ENCODE peak calls at places on chromosomes 7 and 10, in nine cellular contexts. S is fibroblast of pulmonary artery, U is OCI-LY7, O is H54, A is EL, R is pancreas, Q is nephron progenitor cell, B is Caki2, X is hepatic stellate cell. V is an unnamed sample.

GRCh38 chr7:139731802-139732470 is 45.9 kb downstream of the HIPK2 start:
- DNase-seq in S (peak), U (no peak), O (peak), A (peak), R (peak), Q (no peak), B (peak), X (peak), V (peak)

GRCh38 chr10:49204119-49204518 is 15.9 kb upstream of the TMEM273 start:
- DNase-seq in S (no peak), U (no peak), O (no peak), A (no peak), R (no peak), Q (no peak), B (no peak), X (no peak), V (no peak)

GRCh38 chr10:26029858-26030257 is 95.8 kb downstream of the MYO3A start:
- DNase-seq in S (no peak), U (no peak), O (no peak), A (no peak), R (no peak), Q (no peak), B (no peak), X (no peak), V (no peak)

GRCh38 chr10:132477066-132477397 is 60.6 kb upstream of the INPP5A start:
- DNase-seq in S (no peak), U (no peak), O (no peak), A (no peak), R (no peak), Q (no peak), B (no peak), X (no peak), V (no peak)

GRCh38 chr10:89837173-89838001 is 136.0 kb downstream of the KIF20B start:
- DNase-seq in S (peak), U (no peak), O (no peak), A (peak), R (peak), Q (no peak), B (no peak), X (peak), V (no peak)

GRCh38 chr7:43629857-43630256 is 46.9 kb downstream of the STK17A start:
- DNase-seq in S (no peak), U (no peak), O (no peak), A (no peak), R (no peak), Q (no peak), B (no peak), X (no peak), V (no peak)

GRCh38 chr10:28925154-28925663 is 247.9 kb downstream of the BAMBI start:
- DNase-seq in S (no peak), U (no peak), O (no peak), A (no peak), R (no peak), Q (peak), B (no peak), X (no peak), V (no peak)

GRCh38 chr10:132607961-132608495 is 70.4 kb downstream of the INPP5A start:
- DNase-seq in S (no peak), U (no peak), O (no peak), A (no peak), R (no peak), Q (no peak), B (no peak), X (no peak), V (no peak)

GRCh38 chr7:20506175-20506574 is 109.3 kb upstream of the ABCB5 start:
- DNase-seq in S (no peak), U (no peak), O (no peak), A (no peak), R (no peak), Q (no peak), B (no peak), X (no peak), V (no peak)

GRCh38 chr7:74083928-74084721 is 521 bp downstream of the LIMK1 start:
- DNase-seq in S (peak), U (peak), O (peak), A (peak), R (peak), Q (no peak), B (peak), X (no peak), V (no peak)

V was measured in NCI-H2029 treated with DMSO at 0.1 percent for 48 hours.